ENCODE peak calls at places on chromosomes 4 and X, in six cellular contexts. K, R, F, A, P and V are unnamed samples.

GRCh38 chr4:112036881-112037280 is 108.4 kb upstream of the FAM241A start:
- DNase-seq in K (peak), R (no peak), F (no peak), A (no peak), P (no peak), V (no peak)

GRCh38 chr4:79763486-79764075 is 309.4 kb downstream of the ANTXR2 start:
- DNase-seq in K (no peak), R (no peak), F (no peak), A (no peak), P (peak), V (no peak)

GRCh38 chrX:41875142-41875541 is 48.2 kb downstream of the CASK start:
- DNase-seq in K (no peak), R (no peak), F (no peak), A (no peak), P (no peak), V (no peak)

GRCh38 chrX:132631579-132632232 is 142.9 kb upstream of the MBNL3 start:
- DNase-seq in K (peak), R (peak), F (no peak), A (no peak), P (no peak), V (no peak)

GRCh38 chr4:174189392-174190029 is 94.0 kb downstream of the FBXO8 start:
- DNase-seq in K (no peak), R (no peak), F (no peak), A (no peak), P (no peak), V (no peak)

GRCh38 chr4:127856485-127857447 is 23.9 kb upstream of the PLK4 start:
- DNase-seq in K (no peak), R (no peak), F (no peak), A (peak), P (no peak), V (no peak)

GRCh38 chrX:15739886-15740285 is 1.8 kb downstream of the CA5B start:
- DNase-seq in K (no peak), R (no peak), F (no peak), A (no peak), P (no peak), V (no peak)

GRCh38 chrX:93673056-93673868 is at the start of gene NAP1L3:
- DNase-seq in K (peak), R (peak), F (peak), A (no peak), P (peak), V (peak)

GRCh38 chr4:153521467-153521866 is 55.3 kb downstream of the TMEM131L start:
- DNase-seq in K (no peak), R (no peak), F (peak), A (no peak), P (no peak), V (no peak)

GRCh38 chrX:54171527-54171926 is 11.5 kb downstream of the FAM120C start:
- DNase-seq in K (no peak), R (no peak), F (no peak), A (no peak), P (no peak), V (no peak)

GRCh38 chr4:3857316-3857926 is 91.2 kb downstream of the ADRA2C start:
- DNase-seq in K (no peak), R (no peak), F (no peak), A (no peak), P (peak), V (no peak)

GRCh38 chrX:46407753-46408130 is 137.5 kb downstream of the ZNF674 start:
- DNase-seq in K (no peak), R (no peak), F (no peak), A (no peak), P (no peak), V (no peak)

GRCh38 chr4:40314951-40315350 is 20.2 kb upstream of the CHRNA9 start:
- DNase-seq in K (no peak), R (no peak), F (no peak), A (no peak), P (no peak), V (no peak)

GRCh38 chr4:101280866-101281600 is 66.3 kb downstream of the PPP3CA start:
- DNase-seq in K (peak), R (no peak), F (no peak), A (no peak), P (no peak), V (no peak)

GRCh38 chr4:89558147-89558546 is 250.5 kb upstream of the GPRIN3 start:
- DNase-seq in K (peak), R (no peak), F (no peak), A (no peak), P (no peak), V (no peak)

GRCh38 chr4:108446554-108446953 is 173.8 kb upstream of the RPL34 start:
- DNase-seq in K (no peak), R (no peak), F (peak), A (no peak), P (no peak), V (no peak)

GRCh38 chr4:73860175-73860574 is 7.1 kb downstream of the PF4V1 start:
- DNase-seq in K (no peak), R (no peak), F (no peak), A (no peak), P (no peak), V (no peak)

GRCh38 chr4:118849867-118850812 is 14.2 kb upstream of the SEC24D start:
- DNase-seq in K (no peak), R (no peak), F (peak), A (no peak), P (no peak), V (no peak)

DNA sequence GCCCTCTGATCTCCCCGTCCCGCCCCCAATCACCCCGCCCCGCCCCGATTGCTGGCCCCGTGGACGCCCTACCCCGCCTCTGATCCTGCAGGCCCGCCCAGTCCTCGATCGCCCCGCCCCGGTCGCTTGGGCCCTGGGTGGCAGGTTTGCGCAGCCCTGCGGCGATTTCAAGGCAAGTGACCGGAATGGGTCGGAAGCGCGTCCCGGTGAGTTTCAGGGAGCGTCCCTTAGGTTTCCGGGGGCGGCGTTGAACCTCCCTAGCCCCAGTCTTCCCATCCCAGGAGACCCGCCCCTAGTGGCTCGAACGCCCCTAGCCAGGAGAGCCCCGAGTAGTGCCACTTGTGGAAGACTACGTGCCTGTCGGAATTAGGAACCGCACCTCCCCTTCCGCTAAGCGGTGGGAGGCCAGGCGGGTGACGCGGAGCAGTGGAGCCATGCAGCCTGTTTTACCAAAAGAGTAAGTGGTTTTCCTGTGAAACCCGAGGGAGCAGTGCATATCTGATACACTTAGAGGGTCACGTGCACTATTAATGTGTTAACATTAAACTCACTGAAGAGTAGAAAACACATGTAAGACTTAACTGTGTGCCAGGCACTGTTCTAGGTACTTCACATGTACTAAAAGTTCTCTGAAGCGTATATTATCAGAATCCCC is 350 bp upstream of the TEC start:
- DNase-seq in K (peak), R (peak), F (peak), A (no peak), P (peak), V (peak)
- TF ChIP-seq CTCF in K (peak), R (no peak), F (no peak), A (peak), P (peak), V (peak)

DNA sequence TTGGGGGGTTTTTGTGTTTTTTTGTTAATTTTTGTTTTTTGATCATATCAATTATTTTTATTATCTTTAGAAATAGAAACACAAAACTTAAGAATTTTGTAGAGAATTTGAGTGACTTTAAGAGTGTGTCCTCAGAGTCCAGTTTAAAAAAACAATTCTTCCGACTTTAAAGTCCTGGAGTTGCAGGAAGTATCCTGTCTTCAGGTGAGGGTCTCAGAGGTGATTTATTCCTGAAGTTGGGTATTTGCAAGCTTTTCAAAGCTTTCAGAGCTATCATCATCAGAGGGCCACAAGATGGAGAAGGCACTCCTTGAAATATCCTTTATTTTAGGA is 23.0 kb downstream of the TLR10 start:
- DNase-seq in K (no peak), R (no peak), F (no peak), A (no peak), P (no peak), V (no peak)
- TF ChIP-seq CTCF in K (no peak), R (peak), F (peak), A (no peak), P (no peak), V (peak)

GRCh38 chrX:32281853-32282252 is 929.5 kb downstream of the DMD start:
- DNase-seq in K (no peak), R (no peak), F (no peak), A (no peak), P (no peak), V (no peak)
- TF ChIP-seq CTCF in K (no peak), R (no peak), F (no peak), A (no peak), P (no peak), V (no peak)

GRCh38 chrX:113800955-113801354 is 782.9 kb upstream of the HTR2C start:
- DNase-seq in K (no peak), R (no peak), F (no peak), A (no peak), P (no peak), V (no peak)
- TF ChIP-seq CTCF in K (no peak), R (no peak), F (no peak), A (no peak), P (no peak), V (no peak)

GRCh38 chrX:102711872-102712215 is 404 bp upstream of the GPRASP2 start:
- DNase-seq in K (no peak), R (no peak), F (no peak), A (no peak), P (no peak), V (no peak)

GRCh38 chrX:102714994-102715393 is 2.7 kb downstream of the GPRASP2 start:
- DNase-seq in K (no peak), R (no peak), F (no peak), A (no peak), P (no peak), V (no peak)

GRCh38 chrX:102712216-102712966 is at the start of gene GPRASP2:
- DNase-seq in K (peak), R (peak), F (peak), A (no peak), P (peak), V (no peak)

GRCh38 chrX:102715967-102716366 is 3.7 kb downstream of the GPRASP2 start:
- DNase-seq in K (no peak), R (no peak), F (no peak), A (no peak), P (no peak), V (no peak)

GRCh38 chrX:102712967-102713677 is 874 bp downstream of the GPRASP2 start:
- DNase-seq in K (peak), R (peak), F (peak), A (no peak), P (no peak), V (no peak)
- TF ChIP-seq CTCF in K (peak), R (peak), F (no peak), A (peak), P (peak), V (peak)

GRCh38 chr4:20433101-20433705 is 181.5 kb downstream of the SLIT2 start:
- DNase-seq in K (peak), R (no peak), F (no peak), A (no peak), P (no peak), V (no peak)

GRCh38 chr4:20428410-20429160 is 176.9 kb downstream of the SLIT2 start:
- DNase-seq in K (peak), R (no peak), F (no peak), A (no peak), P (no peak), V (no peak)

GRCh38 chr4:20430555-20430954 is 178.8 kb downstream of the SLIT2 start:
- DNase-seq in K (no peak), R (no peak), F (no peak), A (no peak), P (no peak), V (no peak)

GRCh38 chr4:20432098-20432497 is 180.4 kb downstream of the SLIT2 start:
- DNase-seq in K (peak), R (no peak), F (no peak), A (no peak), P (no peak), V (no peak)

DNA sequence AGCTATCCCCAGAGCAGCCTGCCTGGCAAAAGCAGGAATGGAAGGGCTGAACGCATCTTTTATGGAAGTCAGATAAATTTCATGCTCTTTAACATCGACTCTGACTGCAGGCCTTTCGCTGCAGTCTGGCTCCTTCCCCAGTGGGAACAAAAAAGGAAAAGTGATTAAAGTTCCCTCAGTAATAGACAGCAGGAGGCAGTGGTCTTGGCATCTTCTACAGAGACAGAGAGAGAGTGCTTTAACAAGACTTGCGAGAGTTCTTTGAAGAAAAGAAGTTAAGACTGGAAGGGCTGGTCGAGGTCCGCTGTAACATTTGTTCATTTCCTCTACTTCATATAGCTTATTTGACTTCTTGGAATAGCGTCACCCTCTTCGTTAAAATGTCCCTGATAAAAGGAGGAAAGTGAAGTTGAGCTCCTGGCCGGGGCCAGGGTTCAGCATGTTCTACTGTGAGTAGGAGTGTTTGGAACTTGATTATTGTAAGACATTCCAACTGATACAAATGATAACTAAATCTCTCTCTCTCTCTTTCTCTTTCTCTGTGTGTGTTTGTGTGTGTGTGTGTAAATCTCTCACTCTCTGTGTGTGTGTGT is 179.8 kb downstream of the SLIT2 start:
- DNase-seq in K (peak), R (no peak), F (no peak), A (no peak), P (no peak), V (no peak)
- TF ChIP-seq CTCF in K (peak), R (no peak), F (no peak), A (no peak), P (no peak), V (no peak)

DNA sequence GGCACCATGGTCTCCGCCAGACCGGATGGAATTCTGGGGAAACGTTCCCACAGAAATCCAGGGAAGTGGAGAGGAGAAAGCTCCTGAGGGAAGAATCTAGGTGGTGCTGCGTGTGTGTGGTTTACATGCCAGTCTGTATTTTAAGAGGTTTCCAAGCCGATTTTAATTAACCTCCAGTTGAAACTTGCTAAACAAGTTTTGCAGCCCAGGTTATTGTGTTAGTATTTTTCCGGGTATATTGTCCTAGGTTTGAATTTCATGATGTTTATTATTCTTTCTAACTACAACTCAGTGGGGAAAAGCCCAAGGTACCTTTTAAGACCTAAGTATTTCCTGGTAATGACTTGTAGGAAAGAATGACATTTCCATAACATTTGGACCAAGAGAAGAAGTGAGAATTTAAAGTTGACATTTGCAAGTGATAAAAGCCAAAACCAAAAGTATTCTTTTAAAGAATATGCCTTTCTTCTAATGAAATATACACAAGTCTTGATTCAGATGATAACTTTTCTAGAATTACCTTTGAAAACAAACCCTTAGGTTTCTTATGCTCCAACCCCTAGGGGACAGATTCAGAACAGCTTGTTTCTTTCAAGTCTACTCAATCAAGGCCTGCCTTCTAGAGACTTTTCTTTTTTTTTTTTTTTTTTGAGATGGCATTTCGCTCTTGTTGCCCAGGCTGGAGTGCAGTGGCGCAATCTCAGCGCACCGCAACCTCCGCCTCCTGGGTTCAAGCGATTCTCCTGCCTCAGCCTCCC is 14.6 kb downstream of the SAT1 start:
- DNase-seq in K (no peak), R (no peak), F (peak), A (no peak), P (no peak), V (no peak)
- TF ChIP-seq CTCF in K (no peak), R (no peak), F (no peak), A (no peak), P (no peak), V (peak)

DNA sequence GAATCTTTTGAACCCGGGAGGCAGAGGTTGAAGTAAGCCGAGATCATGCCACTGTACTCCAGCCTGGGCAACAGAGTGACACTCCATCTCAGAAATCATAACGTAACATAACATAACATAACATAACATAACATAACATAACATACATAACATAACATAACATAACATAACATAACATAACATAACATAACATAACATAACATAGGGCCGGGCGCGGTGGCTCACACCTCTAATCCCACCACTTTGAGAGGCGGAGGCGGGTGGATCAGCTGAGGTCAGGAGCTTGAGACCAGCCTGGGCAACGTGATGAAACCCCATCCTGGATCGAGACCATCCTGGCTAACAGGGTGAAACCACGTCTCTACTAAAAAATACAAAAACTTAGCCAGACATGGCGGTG is 76.7 kb downstream of the NOCT start:
- DNase-seq in K (no peak), R (no peak), F (no peak), A (no peak), P (no peak), V (no peak)
- TF ChIP-seq CTCF in K (no peak), R (no peak), F (no peak), A (no peak), P (no peak), V (no peak)

GRCh38 chrX:71178908-71179307 is 34.3 kb downstream of the NLGN3 start:
- DNase-seq in K (peak), R (peak), F (peak), A (peak), P (no peak), V (no peak)
- TF ChIP-seq CTCF in K (peak), R (peak), F (peak), A (peak), P (peak), V (peak)